ENCODE peak calls at places on chromosome 16, in six cellular contexts. One of them, this sample, is unnamed.

GRCh38 chr16:81499576-81500380 is 55.2 kb downstream of the CMIP start:
- DNase-seq in tibial nerve: no peak
- DNase-seq in GM12878: no peak
- DNase-seq in heart left ventricle: no peak
- DNase-seq in prostate gland: peak; percentile 26
- DNase-seq in A549: no peak
- DNase-seq in this sample: no peak

GRCh38 chr16:22782299-22782698 is 31.7 kb upstream of the HS3ST2 start:
- DNase-seq in tibial nerve: peak; percentile 35
- DNase-seq in GM12878: no peak
- DNase-seq in heart left ventricle: no peak
- DNase-seq in prostate gland: no peak
- DNase-seq in A549: no peak
- DNase-seq in this sample: no peak

GRCh38 chr16:19235478-19235877 is 50.1 kb upstream of the CLEC19A start:
- DNase-seq in tibial nerve: no peak
- DNase-seq in GM12878: no peak
- DNase-seq in heart left ventricle: no peak
- DNase-seq in prostate gland: no peak
- DNase-seq in A549: no peak
- DNase-seq in this sample: no peak

GRCh38 chr16:69867796-69868565 is 83.2 kb upstream of the CLEC18A start:
- DNase-seq in tibial nerve: no peak
- DNase-seq in GM12878: no peak
- DNase-seq in heart left ventricle: no peak
- DNase-seq in prostate gland: no peak
- DNase-seq in A549: no peak
- DNase-seq in this sample: no peak

GRCh38 chr16:87169509-87169985 is 147.6 kb downstream of the C16orf95 start:
- DNase-seq in tibial nerve: no peak
- DNase-seq in GM12878: no peak
- DNase-seq in heart left ventricle: no peak
- DNase-seq in prostate gland: no peak
- DNase-seq in A549: no peak
- DNase-seq in this sample: no peak

GRCh38 chr16:9840761-9841665 is 341.2 kb downstream of the GRIN2A start:
- DNase-seq in tibial nerve: no peak
- DNase-seq in GM12878: peak; percentile 71
- DNase-seq in heart left ventricle: no peak
- DNase-seq in prostate gland: no peak
- DNase-seq in A549: no peak
- DNase-seq in this sample: no peak

GRCh38 chr16:57519796-57520360 is 16.5 kb downstream of the CCDC102A start:
- DNase-seq in tibial nerve: peak; percentile 80
- DNase-seq in GM12878: no peak
- DNase-seq in heart left ventricle: peak; percentile 82
- DNase-seq in prostate gland: peak; percentile 63
- DNase-seq in A549: peak; percentile 68
- DNase-seq in this sample: peak; percentile 83

GRCh38 chr16:3646348-3646920 is 8.1 kb upstream of the DNASE1 start:
- DNase-seq in tibial nerve: no peak
- DNase-seq in GM12878: no peak
- DNase-seq in heart left ventricle: no peak
- DNase-seq in prostate gland: peak; percentile 87
- DNase-seq in A549: peak; percentile 62
- DNase-seq in this sample: peak; percentile 88

GRCh38 chr16:77285676-77286075 is 86.5 kb downstream of the SYCE1L start:
- DNase-seq in tibial nerve: no peak
- DNase-seq in GM12878: no peak
- DNase-seq in heart left ventricle: no peak
- DNase-seq in prostate gland: no peak
- DNase-seq in A549: no peak
- DNase-seq in this sample: no peak

GRCh38 chr16:8848939-8849391 is 19.8 kb downstream of the CARHSP1 start:
- DNase-seq in tibial nerve: no peak
- DNase-seq in GM12878: no peak
- DNase-seq in heart left ventricle: no peak
- DNase-seq in prostate gland: no peak
- DNase-seq in A549: no peak
- DNase-seq in this sample: no peak

GRCh38 chr16:20849587-20850390 is 43.5 kb downstream of the REXO5 start:
- DNase-seq in tibial nerve: peak; percentile 97
- DNase-seq in GM12878: no peak
- DNase-seq in heart left ventricle: peak; percentile 60
- DNase-seq in prostate gland: peak; percentile 59
- DNase-seq in A549: peak; percentile 66
- DNase-seq in this sample: peak; percentile 78

GRCh38 chr16:52265446-52265861 is 281.5 kb downstream of the TOX3 start:
- DNase-seq in tibial nerve: no peak
- DNase-seq in GM12878: no peak
- DNase-seq in heart left ventricle: no peak
- DNase-seq in prostate gland: no peak
- DNase-seq in A549: no peak
- DNase-seq in this sample: no peak

GRCh38 chr16:67661864-67662652 is 1.3 kb downstream of the PARD6A start:
- DNase-seq in tibial nerve: no peak
- DNase-seq in GM12878: no peak
- DNase-seq in heart left ventricle: peak; percentile 29
- DNase-seq in prostate gland: no peak
- DNase-seq in A549: no peak
- DNase-seq in this sample: no peak

GRCh38 chr16:76577003-76577402 is 299.8 kb downstream of the CNTNAP4 start:
- DNase-seq in tibial nerve: no peak
- DNase-seq in GM12878: peak; percentile 61
- DNase-seq in heart left ventricle: no peak
- DNase-seq in prostate gland: no peak
- DNase-seq in A549: no peak
- DNase-seq in this sample: no peak

GRCh38 chr16:88705076-88705684 is 1.0 kb downstream of the RNF166 start:
- DNase-seq in tibial nerve: no peak
- DNase-seq in GM12878: no peak
- DNase-seq in heart left ventricle: peak; percentile 64
- DNase-seq in prostate gland: no peak
- DNase-seq in A549: no peak
- DNase-seq in this sample: peak; percentile 44

GRCh38 chr16:60073376-60073775 is 1339.3 kb upstream of the GOT2 start:
- DNase-seq in tibial nerve: no peak
- DNase-seq in GM12878: no peak
- DNase-seq in heart left ventricle: no peak
- DNase-seq in prostate gland: no peak
- DNase-seq in A549: no peak
- DNase-seq in this sample: no peak

GRCh38 chr16:78926723-78927200 is 673.8 kb downstream of the MAF start:
- DNase-seq in tibial nerve: no peak
- DNase-seq in GM12878: no peak
- DNase-seq in heart left ventricle: no peak
- DNase-seq in prostate gland: no peak
- DNase-seq in A549: no peak
- DNase-seq in this sample: no peak

GRCh38 chr16:56260378-56260987 is 69.2 kb downstream of the GNAO1 start:
- DNase-seq in tibial nerve: no peak
- DNase-seq in GM12878: no peak
- DNase-seq in heart left ventricle: no peak
- DNase-seq in prostate gland: no peak
- DNase-seq in A549: no peak
- DNase-seq in this sample: no peak

GRCh38 chr16:69033550-69033949 is 71.9 kb upstream of the HAS3 start:
- DNase-seq in tibial nerve: no peak
- DNase-seq in GM12878: no peak
- DNase-seq in heart left ventricle: no peak
- DNase-seq in prostate gland: no peak
- DNase-seq in A549: no peak
- DNase-seq in this sample: no peak

GRCh38 chr16:10920726-10921427 is 21.4 kb downstream of the DEXI start:
- DNase-seq in tibial nerve: no peak
- DNase-seq in GM12878: no peak
- DNase-seq in heart left ventricle: no peak
- DNase-seq in prostate gland: no peak
- DNase-seq in A549: no peak
- DNase-seq in this sample: no peak

GRCh38 chr16:10923650-10924214 is 18.5 kb downstream of the DEXI start:
- DNase-seq in tibial nerve: no peak
- DNase-seq in GM12878: no peak
- DNase-seq in heart left ventricle: peak; percentile 90
- DNase-seq in prostate gland: no peak
- DNase-seq in A549: no peak
- DNase-seq in this sample: peak; percentile 48

GRCh38 chr16:10921536-10922327 is 20.5 kb downstream of the DEXI start:
- DNase-seq in tibial nerve: peak; percentile 38
- DNase-seq in GM12878: no peak
- DNase-seq in heart left ventricle: peak; percentile 64
- DNase-seq in prostate gland: no peak
- DNase-seq in A549: no peak
- DNase-seq in this sample: no peak

GRCh38 chr16:10923146-10923649 is 19.1 kb downstream of the DEXI start:
- DNase-seq in tibial nerve: no peak
- DNase-seq in GM12878: no peak
- DNase-seq in heart left ventricle: no peak
- DNase-seq in prostate gland: no peak
- DNase-seq in A549: no peak
- DNase-seq in this sample: no peak

GRCh38 chr16:10922328-10923145 is 19.7 kb downstream of the DEXI start:
- DNase-seq in tibial nerve: peak; percentile 30
- DNase-seq in GM12878: no peak
- DNase-seq in heart left ventricle: peak; percentile 92
- DNase-seq in prostate gland: no peak
- DNase-seq in A549: no peak
- DNase-seq in this sample: no peak
- TF ChIP-seq POLR2A in tibial nerve: no peak
- TF ChIP-seq POLR2A in GM12878: peak; percentile 37
- TF ChIP-seq POLR2A in heart left ventricle: no peak
- TF ChIP-seq POLR2A in prostate gland: no peak
- TF ChIP-seq POLR2A in A549: no peak
- TF ChIP-seq POLR2A in this sample: no peak

DNA sequence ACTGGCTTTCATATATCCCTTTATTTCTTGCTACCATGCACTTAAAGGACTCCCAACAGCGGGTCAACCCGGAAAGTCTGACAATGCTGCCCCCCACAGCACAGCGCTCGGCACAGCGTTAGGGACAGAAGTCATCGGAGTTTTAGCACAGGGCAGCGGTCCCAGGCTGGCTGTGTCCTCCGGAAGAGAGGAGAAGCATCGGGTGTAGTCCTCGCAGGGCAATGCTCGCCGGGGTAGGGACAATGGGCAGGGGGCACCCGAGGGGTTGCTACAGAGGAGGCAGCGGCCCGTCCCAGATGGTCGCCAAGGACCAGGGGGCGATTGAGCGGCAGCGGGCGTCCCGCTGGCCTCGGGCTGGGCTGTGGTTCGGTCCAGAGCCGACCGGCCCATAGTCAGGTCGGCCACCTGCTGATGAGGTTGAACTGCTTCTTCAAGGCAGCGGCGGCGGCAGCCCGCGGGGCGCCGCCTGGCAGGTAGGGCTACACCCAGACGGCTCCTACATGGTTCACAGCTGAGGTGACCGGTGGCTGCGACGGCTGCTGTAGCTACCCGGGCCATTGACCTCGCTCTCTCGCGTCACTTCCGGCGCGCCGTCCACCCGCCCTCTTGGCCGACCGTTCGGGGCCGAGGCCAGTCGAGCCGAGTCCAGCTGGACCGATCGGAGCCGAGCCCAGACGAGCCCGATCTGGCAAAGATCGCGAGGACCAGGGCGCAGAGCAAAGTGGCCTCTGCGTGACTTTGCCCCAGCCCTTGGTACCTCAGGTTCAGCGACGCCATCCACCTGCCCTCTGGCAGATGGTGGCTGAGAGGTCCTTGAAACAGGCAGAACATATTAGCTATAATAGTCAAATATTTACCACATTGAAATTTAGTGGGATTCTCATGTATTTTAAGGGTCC is 4.7 kb upstream of the LCMT1 start:
- DNase-seq in tibial nerve: peak; percentile 90
- DNase-seq in GM12878: no peak
- DNase-seq in heart left ventricle: peak; percentile 97
- DNase-seq in prostate gland: peak; percentile 93
- DNase-seq in A549: peak; percentile 90
- DNase-seq in this sample: peak; percentile 96
- TF ChIP-seq POLR2A in tibial nerve: peak; percentile 52
- TF ChIP-seq POLR2A in GM12878: peak; percentile 91
- TF ChIP-seq POLR2A in heart left ventricle: no peak
- TF ChIP-seq POLR2A in prostate gland: peak; percentile 20
- TF ChIP-seq POLR2A in A549: peak; percentile 90
- TF ChIP-seq POLR2A in this sample: peak; percentile 88

GRCh38 chr16:49672753-49673152 is 183.2 kb downstream of the ZNF423 start:
- DNase-seq in tibial nerve: no peak
- DNase-seq in GM12878: no peak
- DNase-seq in heart left ventricle: no peak
- DNase-seq in prostate gland: no peak
- DNase-seq in A549: no peak
- DNase-seq in this sample: no peak

GRCh38 chr16:49675417-49675816 is 180.5 kb downstream of the ZNF423 start:
- DNase-seq in tibial nerve: no peak
- DNase-seq in GM12878: no peak
- DNase-seq in heart left ventricle: no peak
- DNase-seq in prostate gland: no peak
- DNase-seq in A549: no peak
- DNase-seq in this sample: no peak

GRCh38 chr16:49674990-49675389 is 180.9 kb downstream of the ZNF423 start:
- DNase-seq in tibial nerve: no peak
- DNase-seq in GM12878: no peak
- DNase-seq in heart left ventricle: no peak
- DNase-seq in prostate gland: no peak
- DNase-seq in A549: no peak
- DNase-seq in this sample: no peak

GRCh38 chr16:49674255-49674980 is 181.5 kb downstream of the ZNF423 start:
- DNase-seq in tibial nerve: no peak
- DNase-seq in GM12878: no peak
- DNase-seq in heart left ventricle: no peak
- DNase-seq in prostate gland: no peak
- DNase-seq in A549: peak; percentile 12
- DNase-seq in this sample: no peak

GRCh38 chr16:49673442-49673841 is 182.5 kb downstream of the ZNF423 start:
- DNase-seq in tibial nerve: no peak
- DNase-seq in GM12878: no peak
- DNase-seq in heart left ventricle: no peak
- DNase-seq in prostate gland: no peak
- DNase-seq in A549: no peak
- DNase-seq in this sample: no peak
- TF ChIP-seq POLR2A in tibial nerve: no peak
- TF ChIP-seq POLR2A in GM12878: no peak
- TF ChIP-seq POLR2A in heart left ventricle: no peak
- TF ChIP-seq POLR2A in prostate gland: no peak
- TF ChIP-seq POLR2A in A549: no peak
- TF ChIP-seq POLR2A in this sample: no peak

GRCh38 chr16:30570621-30571443 is 682 bp downstream of the ZNF688 start:
- DNase-seq in tibial nerve: peak; percentile 35
- DNase-seq in GM12878: no peak
- DNase-seq in heart left ventricle: peak; percentile 42
- DNase-seq in prostate gland: peak; percentile 22
- DNase-seq in A549: no peak
- DNase-seq in this sample: no peak

GRCh38 chr16:30569746-30570325 is 1.7 kb downstream of the ZNF688 start:
- DNase-seq in tibial nerve: no peak
- DNase-seq in GM12878: no peak
- DNase-seq in heart left ventricle: no peak
- DNase-seq in prostate gland: no peak
- DNase-seq in A549: no peak
- DNase-seq in this sample: no peak

GRCh38 chr16:30574678-30575077 is 3.2 kb upstream of the ZNF688 start:
- DNase-seq in tibial nerve: no peak
- DNase-seq in GM12878: no peak
- DNase-seq in heart left ventricle: no peak
- DNase-seq in prostate gland: no peak
- DNase-seq in A549: no peak
- DNase-seq in this sample: no peak

GRCh38 chr16:30567991-30568638 is 3.4 kb downstream of the ZNF688 start:
- DNase-seq in tibial nerve: no peak
- DNase-seq in GM12878: peak; percentile 66
- DNase-seq in heart left ventricle: no peak
- DNase-seq in prostate gland: peak; percentile 58
- DNase-seq in A549: peak; percentile 78
- DNase-seq in this sample: peak; percentile 46

GRCh38 chr16:30571444-30572322 is at the start of gene ZNF688:
- DNase-seq in tibial nerve: peak; percentile 97
- DNase-seq in GM12878: peak; percentile 95
- DNase-seq in heart left ventricle: peak; percentile 96
- DNase-seq in prostate gland: peak; percentile 97
- DNase-seq in A549: peak; percentile 95
- DNase-seq in this sample: peak; percentile 96
- TF ChIP-seq POLR2A in tibial nerve: peak; percentile 68
- TF ChIP-seq POLR2A in GM12878: peak; percentile 67
- TF ChIP-seq POLR2A in heart left ventricle: no peak
- TF ChIP-seq POLR2A in prostate gland: peak; percentile 57
- TF ChIP-seq POLR2A in A549: peak; percentile 46
- TF ChIP-seq POLR2A in this sample: peak; percentile 74